ENCODE peak calls at places on chromosomes 3 and 15, in eight cellular contexts. V, Q, L, X, C, B, Z and G are unnamed samples.

GRCh38 chr3:127237835-127238234 is 44.9 kb downstream of the PRR23E start:
- DNase-seq in Q (no peak), X (no peak), Z (no peak), V (no peak), C (no peak), B (no peak), L (no peak), G (no peak)

GRCh38 chr3:184584001-184584891 is 22.7 kb downstream of the EPHB3 start:
- DNase-seq in L (peak; percentile 38), Z (no peak), B (no peak), C (no peak), Q (no peak), X (no peak), V (no peak), G (no peak)

GRCh38 chr3:38190481-38190881 is 25.1 kb downstream of the OXSR1 start:
- DNase-seq in C (no peak), Z (no peak), X (no peak), V (no peak), Q (no peak), L (no peak), B (no peak), G (no peak)

GRCh38 chr3:115040673-115041286 is 106.3 kb downstream of the ZBTB20 start:
- DNase-seq in L (no peak), Z (no peak), B (no peak), V (no peak), C (no peak), X (no peak), Q (peak; percentile 62), G (peak; percentile 19)

GRCh38 chr3:19898725-19899124 is 35.3 kb downstream of the EFHB start:
- DNase-seq in C (no peak), B (no peak), L (no peak), Q (peak; percentile 30), X (no peak), Z (no peak), V (no peak), G (no peak)

GRCh38 chr3:148991219-148992026 is at the start of gene GYG1:
- DNase-seq in Z (peak; percentile 89), B (peak; percentile 45), Q (peak; percentile 87), C (peak; percentile 37), X (peak; percentile 47), V (peak; percentile 31), L (peak; percentile 72), G (peak; percentile 85)

GRCh38 chr3:52521881-52522650 is 11.6 kb downstream of the NT5DC2 start:
- DNase-seq in V (no peak), X (no peak), C (no peak), L (no peak), B (no peak), Q (no peak), Z (peak; percentile 5), G (no peak)

GRCh38 chr15:41565702-41566101 is 6.7 kb downstream of the TYRO3 start:
- DNase-seq in Z (no peak), X (no peak), B (no peak), L (no peak), Q (no peak), V (no peak), C (no peak), G (no peak)